ENCODE peak calls at places on chromosomes 6 and 20, in eight cellular contexts. A is prostate gland; K is DMS153; W is mesothelial cell of epicardium; M is brain microvascular endothelial cell; X is stimulated activated CD4-positive, alpha-beta T cell treated with anti-CD3 and anti-CD28 coated beads, Interleukin-1b, Interleukin-23, amount 100 ng/mL, for 4 hours; D is CD8-positive, alpha-beta T cell; T is D341Med. Y is an unnamed sample.

GRCh38 chr20:20455945-20456344 is 88.0 kb downstream of the INSM1 start:
- DNase-seq in A (no peak), K (no peak), W (no peak), M (no peak), X (no peak), D (no peak), T (no peak), Y (no peak)

GRCh38 chr6:56890066-56890465 is 64.8 kb upstream of the BEND6 start:
- DNase-seq in A (no peak), K (no peak), W (no peak), M (no peak), X (no peak), D (no peak), T (no peak), Y (no peak)

GRCh38 chr20:24743641-24744040 is 205.4 kb upstream of the CST7 start:
- DNase-seq in A (no peak), K (no peak), W (no peak), M (no peak), X (no peak), D (no peak), T (no peak), Y (no peak)

GRCh38 chr6:30836431-30836866 is 47.9 kb upstream of the DDR1 start:
- DNase-seq in A (peak), K (no peak), W (no peak), M (no peak), X (no peak), D (no peak), T (no peak), Y (no peak)

GRCh38 chr20:56579261-56579660 is 46.2 kb downstream of the FAM209B start:
- DNase-seq in A (no peak), K (no peak), W (no peak), M (no peak), X (no peak), D (no peak), T (no peak), Y (no peak)

GRCh38 chr6:145815875-145816274 is 1.3 kb upstream of the FBXO30 start:
- DNase-seq in A (no peak), K (no peak), W (no peak), M (no peak), X (no peak), D (no peak), T (no peak), Y (no peak)

GRCh38 chr20:44279228-44279627 is 31.8 kb downstream of the FITM2 start:
- DNase-seq in A (no peak), K (no peak), W (no peak), M (peak), X (no peak), D (no peak), T (no peak), Y (no peak)

GRCh38 chr20:47099749-47100515 is 205.3 kb downstream of the EYA2 start:
- DNase-seq in A (no peak), K (no peak), W (no peak), M (no peak), X (no peak), D (no peak), T (no peak), Y (no peak)

GRCh38 chr20:49768204-49769124 is 44.2 kb upstream of the SLC9A8 start:
- DNase-seq in A (peak), K (peak), W (no peak), M (peak), X (no peak), D (no peak), T (no peak), Y (no peak)

GRCh38 chr6:107032051-107032450 is 4.1 kb downstream of the MTRES1 start:
- DNase-seq in A (no peak), K (no peak), W (no peak), M (no peak), X (no peak), D (no peak), T (no peak), Y (no peak)

GRCh38 chr6:170583736-170584180 is 679 bp downstream of the PDCD2 start:
- DNase-seq in A (no peak), K (no peak), W (no peak), M (no peak), X (no peak), D (no peak), T (no peak), Y (no peak)

GRCh38 chr6:44645276-44645675 is 257.8 kb downstream of the CDC5L start:
- DNase-seq in A (no peak), K (no peak), W (no peak), M (no peak), X (no peak), D (no peak), T (no peak), Y (no peak)

GRCh38 chr6:170210026-170210390 is 80.9 kb downstream of the DLL1 start:
- DNase-seq in A (no peak), K (no peak), W (peak), M (no peak), X (no peak), D (no peak), T (no peak), Y (no peak)

GRCh38 chr6:31614674-31615578 is at the start of gene AIF1:
- DNase-seq in A (no peak), K (no peak), W (no peak), M (no peak), X (no peak), D (no peak), T (no peak), Y (no peak)